ENCODE peak calls at places on chromosomes 2 and 18, in four cellular contexts. A is activated B cell treated with CpG ODN at 0.5 μM for 24 hours, O is AG09309, K is RWPE1. L is an unnamed sample.
A peak's percentile ranks its signal among the peaks of the same experiment; 100 is the strongest.

GRCh38 chr2:237895544-237896506 is 36.4 kb downstream of the RAMP1 start:
- DNase-seq in A (no peak), K (peak; percentile 48), O (no peak), L (no peak)

GRCh38 chr2:25491966-25492532 is 150.3 kb upstream of the DNMT3A start:
- DNase-seq in K (no peak), O (peak; percentile 25), A (no peak), L (no peak)

GRCh38 chr2:154402138-154402714 is 296.3 kb upstream of the KCNJ3 start:
- DNase-seq in K (peak; percentile 24), O (no peak), A (no peak), L (peak; percentile 0)

GRCh38 chr18:51235011-51235789 is 37.7 kb upstream of the MEX3C start:
- DNase-seq in A (no peak), O (no peak), K (peak; percentile 51), L (peak; percentile 19)

GRCh38 chr2:189585357-189585756 is 4.8 kb upstream of the SLC40A1 start:
- DNase-seq in K (no peak), A (no peak), O (no peak), L (no peak)

GRCh38 chr18:23301971-23302370 is 151.1 kb upstream of the RIOK3 start:
- DNase-seq in K (no peak), O (no peak), A (no peak), L (no peak)

GRCh38 chr2:191645807-191646611 is 31.9 kb upstream of the NABP1 start:
- DNase-seq in K (peak; percentile 60), A (no peak), O (no peak), L (no peak)

GRCh38 chr18:74116628-74117554 is 30.7 kb downstream of the FBXO15 start:
- DNase-seq in O (peak; percentile 24), K (peak; percentile 6), A (no peak), L (no peak)

DNA sequence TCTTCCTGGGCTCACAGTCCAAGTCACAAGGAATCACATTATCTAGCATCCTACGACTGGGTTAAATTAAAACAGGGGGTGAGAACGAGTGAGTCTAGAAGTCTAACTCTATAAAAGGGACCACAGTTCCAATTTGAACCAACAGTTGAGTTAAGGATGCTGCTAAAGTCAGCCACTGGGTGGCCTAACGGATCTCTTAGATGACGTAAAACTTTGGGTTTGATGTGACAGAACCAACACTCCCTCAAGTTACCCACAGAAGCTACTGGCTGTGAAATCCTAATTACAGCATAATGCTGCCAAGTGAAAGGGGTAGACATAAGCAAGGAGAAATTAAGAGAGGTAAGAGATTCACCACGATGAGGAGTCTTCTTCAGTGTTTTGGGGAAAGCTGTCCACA is 32.7 kb upstream of the RUFY4 start:
- DNase-seq in O (no peak), K (no peak), A (no peak), L (no peak)
- TF ChIP-seq CTCF in O (peak; percentile 9), K (no peak), A (no peak), L (no peak)

GRCh38 chr2:219832904-219833303 is 205.5 kb downstream of the SLC4A3 start:
- DNase-seq in A (no peak), O (no peak), K (no peak), L (no peak)

GRCh38 chr2:219835493-219835892 is 208.1 kb downstream of the SLC4A3 start:
- DNase-seq in O (no peak), A (no peak), K (no peak), L (no peak)

GRCh38 chr2:219831957-219832356 is 204.5 kb downstream of the SLC4A3 start:
- DNase-seq in K (no peak), A (no peak), O (no peak), L (no peak)

DNA sequence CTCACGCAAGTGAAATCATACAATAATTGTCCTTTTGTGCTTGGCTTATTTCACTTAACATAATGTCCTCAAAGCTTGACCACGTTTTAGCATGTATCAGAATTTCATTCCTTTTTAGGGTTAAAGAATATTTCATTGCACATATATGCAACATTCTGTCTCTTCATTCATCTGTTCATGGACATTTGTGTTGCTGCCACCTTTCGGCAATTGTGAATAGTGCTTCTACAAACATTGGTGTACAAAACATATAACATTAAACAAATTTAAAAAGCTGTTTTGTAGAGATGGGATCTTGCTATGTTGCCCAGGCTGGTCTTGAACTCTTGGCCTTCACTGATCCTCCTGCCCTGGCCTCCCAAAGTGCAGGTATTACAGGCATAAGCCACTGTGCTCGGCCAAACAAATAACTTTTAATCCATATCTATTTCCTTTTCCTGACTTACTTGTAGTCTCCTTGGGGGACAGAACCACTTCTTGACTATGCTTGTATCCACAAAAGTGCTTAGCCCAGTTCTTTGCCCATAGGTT is 209.3 kb downstream of the SLC4A3 start:
- DNase-seq in O (peak; percentile 4), A (no peak), K (peak; percentile 11), L (no peak)
- TF ChIP-seq CTCF in O (peak; percentile 59), A (no peak), K (peak; percentile 51), L (no peak)

GRCh38 chr2:207970138-207970824 is 55.0 kb downstream of the PLEKHM3 start:
- DNase-seq in K (no peak), A (no peak), O (no peak), L (no peak)

GRCh38 chr2:207970825-207971142 is 54.5 kb downstream of the PLEKHM3 start:
- DNase-seq in A (no peak), K (no peak), O (no peak), L (no peak)

GRCh38 chr2:207969249-207969648 is 56.1 kb downstream of the PLEKHM3 start:
- DNase-seq in A (no peak), K (no peak), O (no peak), L (no peak)

DNA sequence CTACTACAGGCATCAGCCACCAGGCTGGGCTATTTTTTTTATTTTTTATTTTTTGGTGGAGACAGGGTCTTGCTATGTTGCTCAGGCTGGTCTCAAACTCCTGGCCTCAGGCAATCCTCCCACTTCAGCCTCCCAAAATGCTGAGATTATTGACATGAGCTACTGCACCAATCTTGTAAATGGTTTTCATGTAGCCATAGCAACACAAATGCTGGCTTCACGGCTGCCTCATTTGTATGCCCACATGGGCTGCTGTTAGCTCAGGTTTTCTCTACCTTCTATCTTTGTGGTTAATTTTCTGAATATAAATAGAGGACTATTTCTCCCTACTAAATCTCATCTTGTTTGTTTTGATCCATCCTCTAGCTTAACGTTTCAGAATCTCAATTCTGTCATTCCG is 58.2 kb downstream of the PLEKHM3 start:
- DNase-seq in O (no peak), A (no peak), K (no peak), L (no peak)
- TF ChIP-seq CTCF in O (no peak), A (no peak), K (no peak), L (no peak)

GRCh38 chr2:71070294-71071025 is 2.0 kb downstream of the NAGK start:
- DNase-seq in O (no peak), K (no peak), A (no peak), L (no peak)
- TF ChIP-seq CTCF in O (peak; percentile 56), K (no peak), A (no peak), L (no peak)

GRCh38 chr2:136932700-136933099 is 167.4 kb downstream of the THSD7B start:
- DNase-seq in K (peak; percentile 31), A (no peak), O (no peak), L (no peak)
- TF ChIP-seq CTCF in K (no peak), A (no peak), O (peak; percentile 38), L (peak; percentile 61)

GRCh38 chr18:57052173-57052572 is 94.7 kb upstream of the BOD1L2 start:
- DNase-seq in K (no peak), A (no peak), O (no peak), L (no peak)
- TF ChIP-seq CTCF in K (no peak), A (no peak), O (no peak), L (no peak)

L was measured in kidney epithelial cell.